ENCODE peak calls at places on chromosomes 16 and 17, in five cellular contexts. F is HFFc6, R is neural crest cell, U is BE2C, W is fibroblast of the aortic adventitia. P is an unnamed sample.

GRCh38 chr16:62891-63290 is 9.3 kb downstream of the SNRNP25 start:
- DNase-seq in F (no peak), R (no peak), U (no peak), W (no peak), P (no peak)

GRCh38 chr17:2075336-2076056 is 20.6 kb downstream of the HIC1 start:
- DNase-seq in F (no peak), R (no peak), U (peak; percentile 58), W (peak; percentile 56), P (no peak)

GRCh38 chr16:9821331-9821730 is 360.9 kb downstream of the GRIN2A start:
- DNase-seq in F (no peak), R (no peak), U (no peak), W (no peak), P (no peak)

GRCh38 chr16:72480926-72481325 is 309.0 kb upstream of the PMFBP1 start:
- DNase-seq in F (no peak), R (no peak), U (no peak), W (peak; percentile 89), P (no peak)

GRCh38 chr16:54216268-54217187 is 70.1 kb downstream of the IRX3 start:
- DNase-seq in F (no peak), R (no peak), U (no peak), W (peak; percentile 52), P (no peak)

GRCh38 chr17:80901319-80901718 is 90.3 kb upstream of the CHMP6 start:
- DNase-seq in F (no peak), R (no peak), U (no peak), W (no peak), P (no peak)

GRCh38 chr17:2423271-2423670 is 22.4 kb upstream of the MNT start:
- DNase-seq in F (no peak), R (no peak), U (no peak), W (no peak), P (no peak)

GRCh38 chr17:19590912-19591551 is 57.4 kb downstream of the SLC47A1 start:
- DNase-seq in F (no peak), R (no peak), U (no peak), W (no peak), P (no peak)

GRCh38 chr17:14331200-14331981 is 30.5 kb downstream of the HS3ST3B1 start:
- DNase-seq in F (no peak), R (no peak), U (no peak), W (no peak), P (no peak)

GRCh38 chr17:2582493-2582892 is 11.0 kb upstream of the PAFAH1B1 start:
- DNase-seq in F (no peak), R (no peak), U (no peak), W (no peak), P (no peak)

GRCh38 chr17:40373324-40373723 is 8.8 kb upstream of the GJD3 start:
- DNase-seq in F (peak; percentile 49), R (no peak), U (no peak), W (peak; percentile 91), P (no peak)

GRCh38 chr17:38600416-38600815 is 5.3 kb downstream of the SRCIN1 start:
- DNase-seq in F (no peak), R (no peak), U (no peak), W (no peak), P (no peak)

GRCh38 chr16:28033870-28034269 is 29.6 kb downstream of the GSG1L start:
- DNase-seq in F (no peak), R (no peak), U (no peak), W (no peak), P (no peak)

GRCh38 chr16:59412275-59412841 is 678.2 kb upstream of the GOT2 start:
- DNase-seq in F (peak; percentile 25), R (no peak), U (no peak), W (no peak), P (no peak)

GRCh38 chr17:47821424-47822379 is at the start of gene OSBPL7:
- DNase-seq in F (peak; percentile 81), R (peak; percentile 44), U (peak; percentile 92), W (peak; percentile 73), P (peak; percentile 73)

GRCh38 chr17:46770818-46771600 is 47.5 kb downstream of the WNT3 start:
- DNase-seq in F (peak; percentile 45), R (peak; percentile 56), U (peak; percentile 58), W (no peak), P (peak; percentile 70)

GRCh38 chr16:8740775-8741355 is 56.6 kb downstream of the TMEM186 start:
- DNase-seq in F (no peak), R (no peak), U (no peak), W (no peak), P (no peak)

GRCh38 chr17:7560172-7561027 is 1.3 kb upstream of the SENP3 start:
- DNase-seq in F (no peak), R (peak; percentile 76), U (no peak), W (peak; percentile 59), P (peak; percentile 86)
- TF ChIP-seq CTCF in F (no peak), R (peak; percentile 60), U (peak; percentile 14), W (peak; percentile 87), P (peak; percentile 71)

GRCh38 chr17:65797101-65797500 is 235.7 kb upstream of the AXIN2 start:
- DNase-seq in F (no peak), R (no peak), U (no peak), W (no peak), P (no peak)
- TF ChIP-seq CTCF in F (no peak), R (no peak), U (no peak), W (no peak), P (no peak)

DNA sequence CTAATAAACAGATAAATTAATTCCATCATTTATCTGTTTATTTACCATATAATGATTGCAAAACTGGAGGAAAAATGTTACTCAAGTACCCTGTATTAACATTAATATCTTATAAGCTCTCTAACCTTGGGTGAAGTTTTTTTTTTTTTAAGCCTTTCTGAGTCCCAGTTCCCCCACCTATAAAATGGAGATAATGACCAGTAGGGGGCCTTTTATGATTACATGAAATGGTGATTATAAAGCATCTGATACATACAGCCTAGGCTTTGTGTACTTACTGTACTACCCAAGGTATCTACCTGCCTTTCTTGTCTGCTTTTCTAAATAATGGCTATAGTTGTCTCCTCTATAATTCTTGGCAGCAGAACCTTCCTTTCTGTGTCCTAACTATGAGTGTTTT is 22.6 kb downstream of the LRRC36 start:
- DNase-seq in F (peak; percentile 3), R (no peak), U (no peak), W (peak; percentile 46), P (no peak)
- TF ChIP-seq CTCF in F (peak; percentile 78), R (peak; percentile 59), U (peak; percentile 56), W (peak; percentile 55), P (peak; percentile 59)

GRCh38 chr16:2586241-2586640 is 48.4 kb downstream of the PDPK1 start:
- DNase-seq in F (no peak), R (no peak), U (no peak), W (no peak), P (no peak)
- TF ChIP-seq CTCF in F (peak; percentile 54), R (peak; percentile 34), U (peak; percentile 11), W (no peak), P (no peak)

DNA sequence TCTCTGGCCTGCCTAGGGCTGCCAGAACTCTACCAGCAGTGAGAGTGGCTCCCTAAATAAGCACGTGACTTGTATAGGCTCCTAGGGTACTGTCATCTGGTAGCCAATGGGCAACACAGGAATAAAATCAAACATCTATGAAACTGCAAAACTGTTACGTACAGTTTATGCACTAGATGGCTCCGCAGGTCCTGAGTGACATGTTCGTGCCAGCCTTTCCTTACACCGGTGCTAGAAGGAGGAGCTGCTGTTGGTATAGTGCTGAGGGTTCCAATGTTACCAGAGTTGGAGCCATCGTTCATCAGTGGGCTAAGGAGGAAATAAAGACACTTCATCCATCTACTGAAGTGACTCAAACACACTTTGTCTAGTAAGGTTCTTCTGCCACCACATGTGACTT is 63.2 kb upstream of the TRAP1 start:
- DNase-seq in F (peak; percentile 9), R (no peak), U (peak; percentile 41), W (peak; percentile 15), P (no peak)
- TF ChIP-seq CTCF in F (peak; percentile 10), R (no peak), U (peak; percentile 52), W (no peak), P (no peak)

DNA sequence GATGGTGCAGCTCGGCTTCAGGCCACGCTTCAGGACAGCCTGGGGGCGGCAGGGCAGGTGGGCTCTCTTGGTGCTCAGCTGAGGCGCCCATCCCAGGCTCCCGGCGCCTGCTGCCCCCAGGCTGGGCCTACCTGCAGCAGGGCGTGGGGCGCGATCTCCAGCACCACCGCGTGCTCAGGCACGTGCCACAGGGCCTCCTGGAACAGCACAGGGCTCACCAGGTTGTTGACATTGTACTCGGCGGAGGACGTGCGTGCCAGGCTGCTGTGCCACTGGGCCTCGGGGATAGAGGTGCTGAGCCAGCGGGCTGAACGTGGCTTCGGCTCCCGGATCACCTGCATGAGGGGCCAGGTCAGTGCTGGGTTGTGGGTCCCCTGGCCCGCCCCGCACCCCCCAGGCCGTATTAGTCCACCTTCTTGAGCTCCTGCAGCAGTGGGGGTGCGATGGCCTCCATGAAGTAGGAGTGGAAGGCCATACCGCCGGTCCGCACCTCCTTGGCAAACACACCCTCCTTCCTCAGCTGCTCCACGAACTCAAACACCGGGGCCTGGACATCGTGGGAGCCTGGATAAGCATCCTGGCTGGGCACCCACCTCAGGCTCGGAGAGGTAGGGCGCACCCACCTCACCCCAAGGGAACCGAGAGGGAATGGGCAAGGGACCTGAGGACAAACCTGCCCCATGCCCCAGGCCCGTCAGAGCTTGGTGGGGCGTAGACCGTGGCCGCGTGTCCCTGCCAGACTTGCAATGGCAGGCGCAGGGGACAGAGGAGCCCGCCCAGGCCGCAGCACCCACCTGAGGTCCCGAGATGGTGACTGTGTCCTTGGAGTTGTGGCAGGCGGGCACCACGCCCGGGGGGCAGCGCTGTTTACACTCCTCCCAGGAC is 9.0 kb downstream of the FASN start:
- DNase-seq in F (no peak), R (no peak), U (no peak), W (no peak), P (no peak)
- TF ChIP-seq CTCF in F (no peak), R (no peak), U (no peak), W (no peak), P (no peak)

GRCh38 chr16:85056211-85056748 is 28.7 kb downstream of the KIAA0513 start:
- DNase-seq in F (no peak), R (no peak), U (peak; percentile 36), W (peak; percentile 43), P (peak; percentile 44)
- TF ChIP-seq CTCF in F (peak; percentile 37), R (no peak), U (peak; percentile 63), W (peak; percentile 53), P (no peak)

GRCh38 chr17:82177276-82177675 is 35.4 kb downstream of the CCDC57 start:
- DNase-seq in F (no peak), R (no peak), U (no peak), W (no peak), P (no peak)

GRCh38 chr17:82179412-82179811 is 33.2 kb downstream of the CCDC57 start:
- DNase-seq in F (no peak), R (no peak), U (no peak), W (no peak), P (no peak)

GRCh38 chr17:82179946-82180475 is 32.6 kb downstream of the CCDC57 start:
- DNase-seq in F (no peak), R (no peak), U (no peak), W (no peak), P (no peak)

GRCh38 chr17:82177761-82178498 is 34.7 kb downstream of the CCDC57 start:
- DNase-seq in F (no peak), R (no peak), U (no peak), W (no peak), P (no peak)

GRCh38 chr17:82178499-82179290 is 33.9 kb downstream of the CCDC57 start:
- DNase-seq in F (no peak), R (no peak), U (no peak), W (no peak), P (no peak)
- TF ChIP-seq CTCF in F (no peak), R (no peak), U (no peak), W (no peak), P (no peak)

P was measured in glutamatergic neuron.